ENCODE peak calls at places on chromosomes 7 and 10, in seven cellular contexts. One of them, this sample, is unnamed.

GRCh38 chr10:28179490-28180099 is 123.3 kb downstream of the MPP7 start:
- DNase-seq in SHP77: peak
- DNase-seq in activated CD8-positive, alpha-beta memory T cell treated with anti-CD3 and anti-CD28 coated beads for 24 hours: no peak
- DNase-seq in GDM1: peak
- DNase-seq in fibroblast of lung: peak
- DNase-seq in hypothalamus: no peak
- DNase-seq in CD4-positive, alpha-beta T cell: peak
- DNase-seq in this sample: no peak

GRCh38 chr7:97819161-97819560 is 53.0 kb downstream of the ASNS start:
- DNase-seq in SHP77: peak
- DNase-seq in activated CD8-positive, alpha-beta memory T cell treated with anti-CD3 and anti-CD28 coated beads for 24 hours: no peak
- DNase-seq in GDM1: no peak
- DNase-seq in fibroblast of lung: no peak
- DNase-seq in hypothalamus: no peak
- DNase-seq in CD4-positive, alpha-beta T cell: no peak
- DNase-seq in this sample: no peak

GRCh38 chr7:128794020-128794419 is 2.3 kb downstream of the CCDC136 start:
- DNase-seq in SHP77: no peak
- DNase-seq in activated CD8-positive, alpha-beta memory T cell treated with anti-CD3 and anti-CD28 coated beads for 24 hours: no peak
- DNase-seq in GDM1: no peak
- DNase-seq in fibroblast of lung: no peak
- DNase-seq in hypothalamus: no peak
- DNase-seq in CD4-positive, alpha-beta T cell: no peak
- DNase-seq in this sample: no peak

GRCh38 chr10:48444266-48444665 is 137.8 kb downstream of the MAPK8 start:
- DNase-seq in SHP77: no peak
- DNase-seq in activated CD8-positive, alpha-beta memory T cell treated with anti-CD3 and anti-CD28 coated beads for 24 hours: no peak
- DNase-seq in GDM1: peak
- DNase-seq in fibroblast of lung: peak
- DNase-seq in hypothalamus: no peak
- DNase-seq in CD4-positive, alpha-beta T cell: no peak
- DNase-seq in this sample: no peak

GRCh38 chr7:94434031-94434430 is 39.3 kb downstream of the COL1A2 start:
- DNase-seq in SHP77: no peak
- DNase-seq in activated CD8-positive, alpha-beta memory T cell treated with anti-CD3 and anti-CD28 coated beads for 24 hours: no peak
- DNase-seq in GDM1: no peak
- DNase-seq in fibroblast of lung: peak
- DNase-seq in hypothalamus: no peak
- DNase-seq in CD4-positive, alpha-beta T cell: no peak
- DNase-seq in this sample: no peak

GRCh38 chr10:5283305-5284158 is 81.2 kb upstream of the UCN3 start:
- DNase-seq in SHP77: peak
- DNase-seq in activated CD8-positive, alpha-beta memory T cell treated with anti-CD3 and anti-CD28 coated beads for 24 hours: no peak
- DNase-seq in GDM1: peak
- DNase-seq in fibroblast of lung: peak
- DNase-seq in hypothalamus: no peak
- DNase-seq in CD4-positive, alpha-beta T cell: no peak
- DNase-seq in this sample: no peak

GRCh38 chr10:86415099-86415498 is 48.5 kb upstream of the GRID1 start:
- DNase-seq in SHP77: no peak
- DNase-seq in activated CD8-positive, alpha-beta memory T cell treated with anti-CD3 and anti-CD28 coated beads for 24 hours: no peak
- DNase-seq in GDM1: no peak
- DNase-seq in fibroblast of lung: no peak
- DNase-seq in hypothalamus: no peak
- DNase-seq in CD4-positive, alpha-beta T cell: no peak
- DNase-seq in this sample: no peak

GRCh38 chr10:69960606-69961167 is 92.0 kb upstream of the MACROH2A2 start:
- DNase-seq in SHP77: no peak
- DNase-seq in activated CD8-positive, alpha-beta memory T cell treated with anti-CD3 and anti-CD28 coated beads for 24 hours: no peak
- DNase-seq in GDM1: no peak
- DNase-seq in fibroblast of lung: no peak
- DNase-seq in hypothalamus: no peak
- DNase-seq in CD4-positive, alpha-beta T cell: no peak
- DNase-seq in this sample: peak

GRCh38 chr10:114915294-114915693 is 22.7 kb upstream of the TRUB1 start:
- DNase-seq in SHP77: no peak
- DNase-seq in activated CD8-positive, alpha-beta memory T cell treated with anti-CD3 and anti-CD28 coated beads for 24 hours: no peak
- DNase-seq in GDM1: no peak
- DNase-seq in fibroblast of lung: no peak
- DNase-seq in hypothalamus: no peak
- DNase-seq in CD4-positive, alpha-beta T cell: no peak
- DNase-seq in this sample: no peak

GRCh38 chr10:49162063-49162462 is 26.1 kb downstream of the TMEM273 start:
- DNase-seq in SHP77: no peak
- DNase-seq in activated CD8-positive, alpha-beta memory T cell treated with anti-CD3 and anti-CD28 coated beads for 24 hours: no peak
- DNase-seq in GDM1: no peak
- DNase-seq in fibroblast of lung: no peak
- DNase-seq in hypothalamus: no peak
- DNase-seq in CD4-positive, alpha-beta T cell: no peak
- DNase-seq in this sample: no peak

GRCh38 chr7:67813621-67814292 is 817.1 kb downstream of the TYW1 start:
- DNase-seq in SHP77: no peak
- DNase-seq in activated CD8-positive, alpha-beta memory T cell treated with anti-CD3 and anti-CD28 coated beads for 24 hours: no peak
- DNase-seq in GDM1: no peak
- DNase-seq in fibroblast of lung: no peak
- DNase-seq in hypothalamus: no peak
- DNase-seq in CD4-positive, alpha-beta T cell: no peak
- DNase-seq in this sample: no peak

GRCh38 chr10:122476034-122476695 is 14.8 kb downstream of the HTRA1 start:
- DNase-seq in SHP77: no peak
- DNase-seq in activated CD8-positive, alpha-beta memory T cell treated with anti-CD3 and anti-CD28 coated beads for 24 hours: no peak
- DNase-seq in GDM1: no peak
- DNase-seq in fibroblast of lung: no peak
- DNase-seq in hypothalamus: no peak
- DNase-seq in CD4-positive, alpha-beta T cell: no peak
- DNase-seq in this sample: no peak

GRCh38 chr7:98548981-98549380 is 68.1 kb upstream of the NPTX2 start:
- DNase-seq in SHP77: no peak
- DNase-seq in activated CD8-positive, alpha-beta memory T cell treated with anti-CD3 and anti-CD28 coated beads for 24 hours: no peak
- DNase-seq in GDM1: no peak
- DNase-seq in fibroblast of lung: no peak
- DNase-seq in hypothalamus: no peak
- DNase-seq in CD4-positive, alpha-beta T cell: no peak
- DNase-seq in this sample: no peak

GRCh38 chr7:4196121-4196819 is 485.8 kb upstream of the FOXK1 start:
- DNase-seq in SHP77: no peak
- DNase-seq in activated CD8-positive, alpha-beta memory T cell treated with anti-CD3 and anti-CD28 coated beads for 24 hours: no peak
- DNase-seq in GDM1: no peak
- DNase-seq in fibroblast of lung: no peak
- DNase-seq in hypothalamus: no peak
- DNase-seq in CD4-positive, alpha-beta T cell: no peak
- DNase-seq in this sample: no peak

GRCh38 chr10:79179404-79180309 is 110.9 kb downstream of the ZMIZ1 start:
- DNase-seq in SHP77: peak
- DNase-seq in activated CD8-positive, alpha-beta memory T cell treated with anti-CD3 and anti-CD28 coated beads for 24 hours: no peak
- DNase-seq in GDM1: no peak
- DNase-seq in fibroblast of lung: peak
- DNase-seq in hypothalamus: no peak
- DNase-seq in CD4-positive, alpha-beta T cell: no peak
- DNase-seq in this sample: no peak

GRCh38 chr10:59099536-59099935 is 76.9 kb upstream of the PHYHIPL start:
- DNase-seq in SHP77: no peak
- DNase-seq in activated CD8-positive, alpha-beta memory T cell treated with anti-CD3 and anti-CD28 coated beads for 24 hours: no peak
- DNase-seq in GDM1: no peak
- DNase-seq in fibroblast of lung: no peak
- DNase-seq in hypothalamus: no peak
- DNase-seq in CD4-positive, alpha-beta T cell: no peak
- DNase-seq in this sample: no peak